ENCODE peak calls at places on chromosomes 11 and 22, in six cellular contexts. B is GM23338; R is CD4-positive, CD25-positive, alpha-beta regulatory T cell; O is left ventricle myocardium inferior; K is upper lobe of right lung; P is NT2/D1. U is an unnamed sample. For H3K4me1, the result is how much of the 10 kb centered on the place peaks cover.

GRCh38 chr11:76639621-76640020 is 30.9 kb downstream of the LRRC32 start:
- DNase-seq in B (no peak), R (no peak), O (no peak), K (no peak), P (no peak), U (no peak)

GRCh38 chr11:46133119-46133518 is 11.9 kb upstream of the PHF21A start:
- DNase-seq in B (no peak), R (no peak), O (no peak), K (no peak), P (no peak), U (no peak)

GRCh38 chr11:76800466-76801200 is 17.5 kb downstream of the TSKU start:
- DNase-seq in B (no peak), R (no peak), O (no peak), K (no peak), P (no peak), U (no peak)

GRCh38 chr11:122139595-122139866 is 23.5 kb upstream of the BLID start:
- DNase-seq in B (no peak), R (no peak), O (no peak), K (no peak), P (no peak), U (no peak)

GRCh38 chr11:119791701-119792151 is 62.7 kb upstream of the NECTIN1 start:
- DNase-seq in B (no peak), R (no peak), O (no peak), K (peak), P (no peak), U (no peak)

GRCh38 chr22:17035246-17035645 is 27.2 kb upstream of the GAB4 start:
- DNase-seq in B (no peak), R (no peak), O (no peak), K (no peak), P (no peak), U (no peak)

GRCh38 chr11:72971611-72972010 is 157.4 kb downstream of the ATG16L2 start:
- DNase-seq in B (no peak), R (no peak), O (no peak), K (no peak), P (no peak), U (no peak)

GRCh38 chr11:110148775-110149744 is 55.9 kb downstream of the ZC3H12C start:
- DNase-seq in B (no peak), R (peak), O (no peak), K (no peak), P (no peak), U (no peak)

GRCh38 chr11:75497788-75498404 is 27.8 kb downstream of the GDPD5 start:
- DNase-seq in B (no peak), R (no peak), O (no peak), K (no peak), P (no peak), U (no peak)

GRCh38 chr11:66277475-66278391 is at the start of gene CNIH2:
- DNase-seq in B (peak), R (peak), O (no peak), K (no peak), P (no peak), U (peak)

GRCh38 chr11:101478587-101479375 is 105.0 kb downstream of the TRPC6 start:
- DNase-seq in B (no peak), R (no peak), O (no peak), K (no peak), P (peak), U (no peak)

GRCh38 chr11:36149538-36150242 is 139.5 kb downstream of the COMMD9 start:
- DNase-seq in B (peak), R (no peak), O (no peak), K (no peak), P (peak), U (no peak)

GRCh38 chr11:122248939-122249338 is 132.9 kb upstream of the BLID start:
- DNase-seq in B (no peak), R (no peak), O (no peak), K (no peak), P (no peak), U (no peak)

GRCh38 chr11:75263944-75264349 is 23.4 kb downstream of the TPBGL start:
- DNase-seq in B (no peak), R (no peak), O (no peak), K (peak), P (no peak), U (no peak)

GRCh38 chr22:19097518-19097917 is 24.7 kb downstream of the DGCR2 start:
- DNase-seq in B (no peak), R (no peak), O (no peak), K (peak), P (no peak), U (no peak)

GRCh38 chr22:24426436-24426835 is 963 bp upstream of the ADORA2A start:
- DNase-seq in B (no peak), R (no peak), O (no peak), K (no peak), P (no peak), U (no peak)

GRCh38 chr22:24426859-24427499 is 420 bp upstream of the ADORA2A start:
- DNase-seq in B (no peak), R (no peak), O (no peak), K (no peak), P (no peak), U (no peak)

GRCh38 chr22:24428751-24429410 is 1.5 kb downstream of the ADORA2A start:
- DNase-seq in B (no peak), R (no peak), O (no peak), K (no peak), P (no peak), U (no peak)

GRCh38 chr22:24429411-24430365 is 2.3 kb downstream of the ADORA2A start:
- DNase-seq in B (peak), R (peak), O (peak), K (peak), P (no peak), U (no peak)

DNA sequence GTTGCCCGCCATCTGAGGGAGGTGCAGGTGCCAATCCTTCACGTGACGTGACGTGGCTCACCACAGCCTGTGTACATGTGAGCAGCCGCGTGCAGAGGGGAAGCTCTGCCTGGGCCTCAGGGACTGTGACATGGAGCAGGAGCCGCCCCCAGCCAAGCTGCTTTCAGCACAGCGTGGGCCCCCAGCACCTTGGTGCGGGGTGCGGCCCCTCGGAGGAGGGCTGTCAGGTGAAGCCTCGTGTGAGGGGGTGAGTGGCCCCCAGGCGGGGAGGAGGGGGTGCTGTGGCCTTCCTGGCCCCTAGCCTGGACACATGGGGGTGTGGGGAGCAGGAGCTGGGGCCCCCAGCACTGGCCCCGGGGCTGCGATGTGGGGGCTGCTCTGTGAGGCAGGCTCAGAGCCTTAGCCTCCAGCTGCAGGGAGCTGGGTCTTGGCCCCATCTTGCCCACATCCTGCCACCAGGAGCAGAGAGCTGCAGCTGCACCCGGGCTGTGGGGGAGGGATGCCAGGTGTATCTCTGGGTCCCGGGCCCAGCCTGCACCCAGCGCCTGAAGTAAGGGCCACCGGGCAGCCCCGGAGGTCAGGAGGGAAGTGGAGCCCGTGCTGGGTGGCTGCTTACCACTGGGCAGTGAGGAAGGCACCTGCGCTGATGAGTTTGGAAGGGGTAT is at the start of gene ADORA2A:
- DNase-seq in B (peak), R (peak), O (no peak), K (no peak), P (no peak), U (no peak)
- H3K4me1 ChIP-seq in B (under half), R (half or more), O (half or more), K (under half), P (under half), U (under half)

DNA sequence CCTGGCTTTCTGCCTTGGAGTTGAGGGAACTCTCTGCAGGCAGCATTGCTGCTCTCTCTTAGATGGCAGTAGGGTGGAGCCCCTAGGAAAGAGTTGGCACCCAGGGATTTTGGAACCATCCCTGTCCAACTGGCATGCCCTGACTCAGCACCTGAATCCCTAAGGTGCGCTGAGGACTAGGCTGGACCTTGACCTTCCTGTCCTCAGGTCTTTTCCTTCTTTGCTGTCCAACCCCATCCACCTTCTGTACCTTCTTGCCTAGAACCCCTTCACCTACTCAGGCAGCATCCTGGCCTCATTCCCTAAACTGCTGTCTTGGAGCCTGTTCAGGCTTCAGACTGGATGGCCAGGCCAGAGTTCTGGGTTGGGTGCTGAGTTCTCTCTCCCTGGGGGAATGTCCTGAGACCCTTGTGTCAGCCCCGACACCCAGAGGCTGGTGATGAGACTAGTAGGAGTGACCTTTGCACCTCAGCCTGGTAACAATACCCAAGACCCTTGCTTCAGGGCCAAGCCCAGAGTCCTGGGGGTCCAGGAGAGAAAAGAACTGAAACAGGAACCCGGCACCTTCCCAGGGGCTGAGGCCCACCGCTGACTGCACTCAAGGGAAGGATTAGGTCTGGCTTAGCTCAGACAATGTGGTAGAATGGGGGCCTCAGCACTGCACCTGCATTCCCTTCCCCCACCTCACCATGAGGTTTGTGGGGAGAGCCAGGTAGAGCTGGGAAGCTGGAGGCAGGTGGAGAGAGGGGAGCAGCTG is 2.6 kb upstream of the POLD4 start:
- DNase-seq in B (no peak), R (no peak), O (no peak), K (peak), P (no peak), U (no peak)
- H3K4me1 ChIP-seq in B (under half), R (half or more), O (half or more), K (half or more), P (under half), U (under half)

GRCh38 chr11:91805293-91805692 is 419.3 kb upstream of the FAT3 start:
- DNase-seq in B (no peak), R (no peak), O (no peak), K (no peak), P (no peak), U (no peak)
- H3K4me1 ChIP-seq in B (under half), R (under half), O (under half), K (under half), P (under half), U (under half)

GRCh38 chr11:44808053-44808753 is 81.4 kb downstream of the TSPAN18 start:
- DNase-seq in B (no peak), R (no peak), O (no peak), K (no peak), P (no peak), U (no peak)

GRCh38 chr11:44805596-44805995 is 78.8 kb downstream of the TSPAN18 start:
- DNase-seq in B (no peak), R (no peak), O (no peak), K (no peak), P (no peak), U (no peak)

GRCh38 chr11:44806631-44807030 is 79.9 kb downstream of the TSPAN18 start:
- DNase-seq in B (no peak), R (no peak), O (no peak), K (no peak), P (no peak), U (no peak)

GRCh38 chr11:44805152-44805461 is 78.3 kb downstream of the TSPAN18 start:
- DNase-seq in B (peak), R (no peak), O (no peak), K (no peak), P (no peak), U (no peak)

DNA sequence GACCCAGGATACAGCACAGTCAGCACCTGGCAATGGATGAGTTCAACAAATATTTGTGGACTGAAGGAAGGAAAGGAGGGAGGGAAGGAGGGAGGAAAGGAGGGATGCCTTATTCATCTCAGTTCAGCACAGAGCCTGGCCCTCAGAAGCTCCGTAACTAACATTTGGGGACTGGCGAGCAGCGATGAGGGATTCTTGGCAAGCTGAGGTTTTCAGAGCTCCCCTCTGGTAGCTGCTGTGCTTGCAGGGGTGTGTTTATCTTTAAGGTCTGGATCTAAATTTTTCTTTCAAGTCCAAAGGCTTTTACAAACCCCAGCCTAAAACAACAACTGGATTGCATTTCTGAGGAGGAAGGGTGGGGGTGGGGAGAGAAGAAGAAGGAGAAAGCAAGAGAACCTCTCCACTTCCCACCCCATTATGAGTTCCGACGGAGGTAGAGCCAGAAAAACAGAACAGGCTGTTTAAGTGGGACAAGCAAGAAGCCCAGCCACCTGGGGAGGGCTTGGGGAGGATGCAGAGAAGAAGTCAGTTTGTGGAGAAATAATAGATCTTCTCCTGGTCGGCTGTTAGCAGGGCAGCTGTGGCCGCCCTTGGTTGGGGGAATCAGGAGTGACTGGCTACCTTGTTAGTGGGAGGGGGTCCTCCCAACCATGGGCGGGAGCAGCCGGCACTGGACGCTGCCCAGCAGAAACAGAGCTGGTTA is 77.8 kb downstream of the TSPAN18 start:
- DNase-seq in B (no peak), R (no peak), O (no peak), K (peak), P (no peak), U (no peak)
- H3K4me1 ChIP-seq in B (under half), R (under half), O (half or more), K (under half), P (under half), U (under half)

DNA sequence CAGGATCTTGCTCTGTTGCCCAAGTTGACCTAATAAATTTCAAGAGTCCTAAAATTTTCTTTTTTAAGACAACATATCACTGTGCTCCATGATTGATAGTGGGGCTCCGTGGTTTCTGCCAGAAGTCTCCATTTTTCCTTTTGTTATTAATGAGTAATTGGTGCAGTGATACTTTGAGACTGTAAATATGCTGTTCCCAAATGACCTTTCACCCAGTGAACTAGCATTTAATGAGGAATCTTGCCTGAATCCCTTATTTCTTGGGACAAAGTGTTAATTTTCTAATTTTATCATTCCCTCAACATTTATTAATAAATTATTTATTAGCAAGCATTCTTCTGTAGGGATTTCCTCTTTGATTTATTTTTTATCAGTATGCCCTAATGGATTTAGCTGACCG is 2.3 kb upstream of the DHCR7 start:
- DNase-seq in B (no peak), R (no peak), O (no peak), K (no peak), P (no peak), U (no peak)
- H3K4me1 ChIP-seq in B (under half), R (half or more), O (half or more), K (under half), P (under half), U (under half)

GRCh38 chr11:9761441-9761945 is 97.6 kb downstream of the SWAP70 start:
- DNase-seq in B (no peak), R (no peak), O (no peak), K (no peak), P (no peak), U (no peak)

GRCh38 chr11:9759519-9760179 is 95.8 kb downstream of the SWAP70 start:
- DNase-seq in B (no peak), R (peak), O (peak), K (peak), P (no peak), U (no peak)

GRCh38 chr11:9758676-9759518 is 95.0 kb downstream of the SWAP70 start:
- DNase-seq in B (peak), R (peak), O (peak), K (peak), P (no peak), U (peak)

GRCh38 chr11:9757809-9758675 is 94.2 kb downstream of the SWAP70 start:
- DNase-seq in B (peak), R (peak), O (peak), K (peak), P (peak), U (peak)

DNA sequence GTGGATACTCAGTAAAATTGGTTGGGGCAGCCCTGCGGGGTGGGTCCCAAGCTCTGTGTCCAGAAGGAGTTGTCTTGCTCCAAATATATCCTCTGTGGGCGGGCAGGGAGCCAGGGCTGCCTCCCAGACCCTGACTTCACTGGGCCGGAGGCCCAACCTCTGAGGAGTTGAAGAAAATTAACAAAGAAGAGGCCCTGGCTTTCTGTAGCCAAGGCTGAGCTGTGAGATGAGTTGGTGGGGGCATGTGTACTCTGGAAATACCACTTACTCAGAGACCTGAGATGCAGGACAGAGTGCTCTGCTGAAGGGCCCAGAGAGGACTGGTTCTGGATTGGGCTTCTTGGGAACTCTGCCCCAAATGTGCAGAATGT is 96.3 kb downstream of the SWAP70 start:
- DNase-seq in B (no peak), R (no peak), O (peak), K (peak), P (no peak), U (no peak)
- H3K4me1 ChIP-seq in B (under half), R (under half), O (half or more), K (under half), P (under half), U (under half)

DNA sequence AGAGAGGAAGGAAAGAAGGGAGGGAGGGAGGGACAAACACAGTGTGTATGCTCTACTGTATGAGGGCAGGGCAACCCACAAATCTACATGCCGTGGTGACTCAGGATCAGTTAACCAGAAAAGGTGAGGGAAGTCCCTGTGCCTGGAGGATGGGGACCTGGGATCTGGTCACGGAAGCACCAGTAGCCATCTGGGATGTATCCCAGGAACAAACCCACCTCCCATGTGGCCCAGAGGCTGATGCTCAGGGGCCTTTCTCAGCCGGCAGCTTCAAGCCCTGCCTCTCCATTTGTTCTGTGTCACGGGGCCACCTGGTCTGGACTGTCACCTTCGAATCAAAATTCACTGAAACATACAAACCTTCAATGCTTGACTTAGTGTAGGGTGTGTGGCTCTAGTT is 23.3 kb upstream of the RTL6 start:
- DNase-seq in B (no peak), R (no peak), O (no peak), K (no peak), P (no peak), U (no peak)
- H3K4me1 ChIP-seq in B (under half), R (under half), O (under half), K (under half), P (under half), U (under half)

GRCh38 chr22:46586531-46587011 is 33.6 kb upstream of the GRAMD4 start:
- DNase-seq in B (no peak), R (no peak), O (no peak), K (peak), P (no peak), U (no peak)
- H3K4me1 ChIP-seq in B (under half), R (under half), O (half or more), K (under half), P (under half), U (under half)

GRCh38 chr11:94128746-94129504 is at the start of gene PANX1:
- DNase-seq in B (peak), R (peak), O (peak), K (peak), P (no peak), U (peak)

GRCh38 chr11:94131363-94132115 is 2.9 kb downstream of the PANX1 start:
- DNase-seq in B (no peak), R (no peak), O (no peak), K (no peak), P (no peak), U (no peak)

GRCh38 chr11:94129505-94130335 is 1.1 kb downstream of the PANX1 start:
- DNase-seq in B (no peak), R (peak), O (no peak), K (no peak), P (no peak), U (no peak)

GRCh38 chr11:94132152-94132558 is 3.5 kb downstream of the PANX1 start:
- DNase-seq in B (no peak), R (no peak), O (no peak), K (no peak), P (no peak), U (no peak)

GRCh38 chr11:94130589-94131362 is 2.1 kb downstream of the PANX1 start:
- DNase-seq in B (no peak), R (no peak), O (no peak), K (no peak), P (no peak), U (no peak)
- H3K4me1 ChIP-seq in B (half or more), R (under half), O (half or more), K (half or more), P (under half), U (under half)

U was measured in HAP-1.